ENCODE peak calls at places on chromosomes 16 and 17, in eight cellular contexts. A, J, S, O, D, H, G and T are unnamed samples.

GRCh38 chr17:77445908-77446535 is 305.3 kb downstream of the SEC14L1 start:
- DNase-seq in A (peak), J (peak), S (no peak), O (no peak), D (no peak), H (peak), G (no peak), T (no peak)

GRCh38 chr17:10875411-10875810 is 37.5 kb upstream of the PIRT start:
- DNase-seq in A (no peak), J (no peak), S (no peak), O (no peak), D (peak), H (no peak), G (no peak), T (no peak)

GRCh38 chr17:10702574-10702973 is 5.2 kb downstream of the ADPRM start:
- DNase-seq in A (peak), J (no peak), S (no peak), O (no peak), D (no peak), H (no peak), G (no peak), T (peak)

GRCh38 chr17:77126519-77126918 is 14.2 kb upstream of the SEC14L1 start:
- DNase-seq in A (no peak), J (no peak), S (no peak), O (peak), D (peak), H (no peak), G (peak), T (no peak)

GRCh38 chr16:67110136-67110847 is 551 bp downstream of the PHAF1 start:
- DNase-seq in A (no peak), J (no peak), S (no peak), O (no peak), D (no peak), H (no peak), G (no peak), T (no peak)

GRCh38 chr16:426115-426905 is 861 bp downstream of the RAB11FIP3 start:
- DNase-seq in A (peak), J (no peak), S (no peak), O (peak), D (no peak), H (no peak), G (no peak), T (no peak)

GRCh38 chr17:77385750-77386501 is 245.2 kb downstream of the SEC14L1 start:
- DNase-seq in A (no peak), J (no peak), S (no peak), O (no peak), D (no peak), H (no peak), G (no peak), T (no peak)

GRCh38 chr17:29042679-29043538 is at the start of gene PIPOX:
- DNase-seq in A (peak), J (no peak), S (no peak), O (peak), D (peak), H (no peak), G (peak), T (peak)

GRCh38 chr16:892536-893255 is 78.1 kb downstream of the LMF1 start:
- DNase-seq in A (no peak), J (no peak), S (no peak), O (no peak), D (no peak), H (no peak), G (no peak), T (no peak)

GRCh38 chr16:53881371-53881770 is 177.4 kb downstream of the FTO start:
- DNase-seq in A (peak), J (no peak), S (no peak), O (no peak), D (no peak), H (no peak), G (no peak), T (no peak)

GRCh38 chr17:80584171-80584905 is 39.7 kb downstream of the RPTOR start:
- DNase-seq in A (no peak), J (no peak), S (no peak), O (no peak), D (no peak), H (no peak), G (no peak), T (no peak)

GRCh38 chr17:69326302-69327059 is 452 bp downstream of the ABCA5 start:
- DNase-seq in A (peak), J (no peak), S (no peak), O (no peak), D (no peak), H (no peak), G (no peak), T (no peak)

GRCh38 chr16:81612351-81613170 is 166.5 kb upstream of the PLCG2 start:
- DNase-seq in A (no peak), J (no peak), S (no peak), O (no peak), D (no peak), H (no peak), G (no peak), T (no peak)

GRCh38 chr17:58113947-58114346 is 30.7 kb downstream of the DYNLL2 start:
- DNase-seq in A (no peak), J (no peak), S (no peak), O (no peak), D (no peak), H (no peak), G (no peak), T (no peak)

GRCh38 chr16:179431-179830 is 828 bp upstream of the HBQ1 start:
- DNase-seq in A (no peak), J (no peak), S (no peak), O (no peak), D (no peak), H (no peak), G (no peak), T (no peak)

GRCh38 chr16:2529061-2529931 is 1.9 kb downstream of the CEMP1 start:
- DNase-seq in A (no peak), J (no peak), S (no peak), O (no peak), D (no peak), H (no peak), G (no peak), T (no peak)

GRCh38 chr17:63423963-63424362 is 22.1 kb downstream of the CYB561 start:
- DNase-seq in A (no peak), J (no peak), S (no peak), O (no peak), D (no peak), H (no peak), G (no peak), T (no peak)

GRCh38 chr17:80722656-80723055 is 178.0 kb downstream of the RPTOR start:
- DNase-seq in A (no peak), J (no peak), S (no peak), O (no peak), D (no peak), H (no peak), G (no peak), T (no peak)

GRCh38 chr17:33888455-33888854 is 366.6 kb upstream of the CCL2 start:
- DNase-seq in A (no peak), J (no peak), S (no peak), O (no peak), D (peak), H (no peak), G (no peak), T (no peak)

GRCh38 chr16:86949116-86949515 is 368.1 kb downstream of the C16orf95 start:
- DNase-seq in A (peak), J (no peak), S (no peak), O (no peak), D (no peak), H (no peak), G (no peak), T (no peak)

GRCh38 chr17:50863221-50863843 is 2.8 kb downstream of the TOB1 start:
- DNase-seq in A (peak), J (peak), S (no peak), O (peak), D (peak), H (no peak), G (no peak), T (no peak)

GRCh38 chr17:2171725-2172446 is 117.0 kb downstream of the HIC1 start:
- DNase-seq in A (peak), J (no peak), S (no peak), O (peak), D (peak), H (no peak), G (peak), T (no peak)

GRCh38 chr16:69179255-69180010 is 7.5 kb upstream of the SNTB2 start:
- DNase-seq in A (peak), J (no peak), S (no peak), O (peak), D (peak), H (no peak), G (peak), T (peak)

GRCh38 chr17:77995146-77995852 is 36.8 kb downstream of the TNRC6C start:
- DNase-seq in A (no peak), J (no peak), S (no peak), O (no peak), D (no peak), H (no peak), G (no peak), T (no peak)

GRCh38 chr16:11360581-11360980 is 15.3 kb downstream of the RMI2 start:
- DNase-seq in A (no peak), J (no peak), S (no peak), O (no peak), D (no peak), H (no peak), G (no peak), T (no peak)

GRCh38 chr17:6512552-6512951 is 43.8 kb downstream of the PITPNM3 start:
- DNase-seq in A (no peak), J (no peak), S (no peak), O (no peak), D (no peak), H (no peak), G (no peak), T (no peak)

GRCh38 chr17:66398617-66399016 is 96.2 kb downstream of the PRKCA start:
- DNase-seq in A (no peak), J (no peak), S (no peak), O (no peak), D (no peak), H (no peak), G (no peak), T (no peak)

GRCh38 chr16:27444015-27444414 is 42.0 kb downstream of the IL21R start:
- DNase-seq in A (peak), J (no peak), S (no peak), O (no peak), D (peak), H (no peak), G (no peak), T (no peak)

GRCh38 chr16:19926449-19927390 is 42.1 kb upstream of the GPRC5B start:
- DNase-seq in A (peak), J (no peak), S (no peak), O (no peak), D (peak), H (no peak), G (no peak), T (peak)